ENCODE peak calls at places on chromosomes 4 and X, in seven cellular contexts. R is kidney epithelial cell, T is brain microvascular endothelial cell, C is hepatocyte, U is ascending aorta, E is breast epithelium, K is gastrocnemius medialis. M is an unnamed sample.

GRCh38 chr4:183588169-183588675 is 70.8 kb downstream of the RWDD4 start:
- DNase-seq in K (peak; percentile 87), T (no peak), U (no peak), R (no peak), C (peak; percentile 48), E (no peak), M (no peak)

GRCh38 chr4:152709675-152710438 is 30.1 kb upstream of the TMEM154 start:
- DNase-seq in C (no peak), U (no peak), K (no peak), E (no peak), R (no peak), T (no peak), M (peak; percentile 37)

GRCh38 chr4:11489449-11490083 is 60.9 kb upstream of the HS3ST1 start:
- DNase-seq in U (no peak), C (no peak), K (no peak), R (no peak), E (no peak), T (no peak), M (no peak)

GRCh38 chrX:11758400-11759171 is 549 bp downstream of the MSL3 start:
- DNase-seq in T (peak; percentile 71), U (peak; percentile 92), R (peak; percentile 37), K (peak; percentile 78), E (peak; percentile 73), C (peak; percentile 91), M (peak; percentile 96)

GRCh38 chr4:98662619-98663225 is 4.3 kb upstream of the TSPAN5 start:
- DNase-seq in C (no peak), R (no peak), U (no peak), E (no peak), K (no peak), T (no peak), M (peak; percentile 66)

GRCh38 chr4:3338976-3339531 is 46.2 kb downstream of the RGS12 start:
- DNase-seq in R (no peak), T (no peak), C (no peak), U (no peak), E (no peak), K (no peak), M (no peak)

GRCh38 chr4:128916832-128917231 is 107.3 kb downstream of the JADE1 start:
- DNase-seq in K (no peak), R (no peak), T (no peak), E (no peak), C (no peak), U (peak; percentile 64), M (no peak)

GRCh38 chr4:8607603-8608481 is 15.3 kb downstream of the CPZ start:
- DNase-seq in E (no peak), C (peak; percentile 53), R (no peak), K (no peak), T (no peak), U (no peak), M (peak; percentile 99)

GRCh38 chr4:88900432-88900831 is 156.6 kb downstream of the FAM13A start:
- DNase-seq in R (no peak), T (peak; percentile 58), E (no peak), K (no peak), U (no peak), C (no peak), M (no peak)

GRCh38 chr4:40264995-40265909 is 68.4 kb downstream of the RHOH start:
- DNase-seq in U (no peak), C (peak; percentile 30), E (no peak), R (no peak), K (no peak), T (peak; percentile 7), M (peak; percentile 25)

GRCh38 chr4:3342182-3342854 is 49.5 kb downstream of the RGS12 start:
- DNase-seq in K (no peak), T (peak; percentile 69), C (peak; percentile 50), U (no peak), R (peak; percentile 31), E (no peak), M (no peak)

GRCh38 chr4:95204873-95205272 is 343.9 kb downstream of the UNC5C start:
- DNase-seq in U (no peak), K (no peak), E (no peak), R (no peak), T (no peak), C (no peak), M (peak; percentile 16)

GRCh38 chr4:74284074-74284473 is 24.2 kb upstream of the EPGN start:
- DNase-seq in T (no peak), R (peak; percentile 42), U (no peak), E (no peak), C (no peak), K (no peak), M (no peak)

GRCh38 chr4:185576918-185577591 is 41.7 kb upstream of the PDLIM3 start:
- DNase-seq in R (no peak), T (no peak), E (no peak), K (no peak), C (no peak), U (no peak), M (no peak)

GRCh38 chrX:96619588-96619987 is 65.1 kb upstream of the DIAPH2 start:
- DNase-seq in E (no peak), K (no peak), U (no peak), T (no peak), R (no peak), C (no peak), M (no peak)

GRCh38 chr4:80362578-80363181 is 27.1 kb downstream of the CFAP299 start:
- DNase-seq in T (peak; percentile 18), C (peak; percentile 73), U (no peak), K (no peak), R (peak; percentile 1), E (no peak), M (peak; percentile 35)

GRCh38 chrX:2500681-2501151 is at the start of the genes DHRSX and ZBED1:
- DNase-seq in U (no peak), K (no peak), R (no peak), T (no peak), E (no peak), C (peak; percentile 75), M (peak; percentile 91)

GRCh38 chr4:85381968-85382367 is 93.0 kb upstream of the ARHGAP24 start:
- DNase-seq in E (no peak), T (no peak), K (no peak), U (no peak), R (no peak), C (no peak), M (no peak)

GRCh38 chrX:54695816-54696487 is 102.1 kb downstream of the ITIH6 start:
- DNase-seq in R (no peak), U (no peak), T (no peak), K (no peak), E (no peak), C (no peak), M (no peak)

GRCh38 chr4:24736066-24736465 is 59.3 kb upstream of the SOD3 start:
- DNase-seq in C (no peak), R (no peak), U (no peak), E (no peak), T (peak; percentile 11), K (no peak), M (no peak)

GRCh38 chr4:142959156-142959555 is 113.1 kb upstream of the INPP4B start:
- DNase-seq in C (no peak), R (peak; percentile 19), T (no peak), E (no peak), K (no peak), U (no peak), M (peak; percentile 26)

GRCh38 chr4:76640252-76640925 is 205.4 kb downstream of the SHROOM3 start:
- DNase-seq in C (no peak), K (no peak), E (no peak), U (no peak), R (no peak), T (no peak), M (no peak)

GRCh38 chrX:129845616-129846190 is 2.0 kb upstream of the ZDHHC9 start:
- DNase-seq in K (no peak), E (no peak), U (no peak), R (no peak), T (no peak), C (no peak), M (no peak)
- H3K4me3 ChIP-seq in K (no peak overlapping the region), E (no peak overlapping the region), U (no peak overlapping the region), R (no peak overlapping the region), T (no peak overlapping the region), C (no peak overlapping the region), M (no peak overlapping the region)

GRCh38 chr4:26432419-26432818 is 57.9 kb downstream of the CCKAR start:
- DNase-seq in R (no peak), C (no peak), E (no peak), T (no peak), U (no peak), K (no peak), M (no peak)

GRCh38 chr4:26434030-26434639 is 56.1 kb downstream of the CCKAR start:
- DNase-seq in T (no peak), K (no peak), E (no peak), C (no peak), U (no peak), R (no peak), M (no peak)

GRCh38 chr4:26431461-26432165 is 58.7 kb downstream of the CCKAR start:
- DNase-seq in R (no peak), E (no peak), K (no peak), U (no peak), C (no peak), T (no peak), M (no peak)

DNA sequence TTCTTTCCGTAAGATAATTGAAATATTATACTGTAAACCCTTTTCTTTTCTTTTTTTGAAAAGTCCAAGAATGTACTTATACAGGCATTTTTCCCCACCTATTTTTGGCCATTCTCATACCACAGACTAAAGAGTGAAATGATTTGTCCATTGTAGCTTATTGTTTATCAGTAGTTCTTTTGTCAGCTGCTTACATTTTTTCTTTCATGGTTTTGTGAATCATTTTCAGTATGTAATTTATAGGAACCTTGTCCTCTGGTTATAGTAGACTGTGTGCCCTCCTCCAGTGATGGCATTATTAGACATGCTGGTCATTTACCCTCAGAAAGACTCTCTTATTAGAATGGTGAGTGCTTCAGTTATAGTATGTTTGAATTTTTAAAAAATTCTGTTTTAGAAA is 56.7 kb downstream of the CCKAR start:
- DNase-seq in E (no peak), C (no peak), U (no peak), R (no peak), K (no peak), T (no peak), M (no peak)
- H3K36me3 ChIP-seq in E (no peaks in the 10 kb centered on the region), C (no peaks in the 10 kb centered on the region), U (peaks cover 32% of the 10 kb centered on the region), R (peaks cover 1% of the 10 kb centered on the region), K (peaks cover 24% of the 10 kb centered on the region), T (no peaks in the 10 kb centered on the region), M (peaks cover 13% of the 10 kb centered on the region)

GRCh38 chrX:52261125-52261462 is 76.4 kb downstream of the MAGED4 start:
- DNase-seq in U (no peak), E (no peak), R (no peak), C (no peak), T (no peak), K (no peak), M (no peak)
- H3K4me3 ChIP-seq in U (peak overlapping the region; percentile 66), E (peak overlapping the region; percentile 60), R (peak overlapping the region; percentile 56), C (no peak overlapping the region), T (peak overlapping the region; percentile 74), K (peak overlapping the region; percentile 65), M (peak overlapping the region; percentile 59)

GRCh38 chrX:154463611-154464220 is 5.6 kb downstream of the PLXNA3 start:
- DNase-seq in C (no peak), U (no peak), R (no peak), T (no peak), K (no peak), E (no peak), M (no peak)

GRCh38 chrX:154460326-154460725 is 2.2 kb downstream of the PLXNA3 start:
- DNase-seq in K (no peak), E (no peak), C (no peak), T (no peak), U (no peak), R (no peak), M (no peak)

GRCh38 chrX:154464806-154465365 is 6.8 kb downstream of the PLXNA3 start:
- DNase-seq in E (no peak), C (no peak), K (no peak), R (no peak), T (no peak), U (no peak), M (no peak)

GRCh38 chrX:154459843-154460242 is 1.8 kb downstream of the PLXNA3 start:
- DNase-seq in U (no peak), E (no peak), T (no peak), R (no peak), K (no peak), C (no peak), M (no peak)

GRCh38 chrX:154462396-154462795 is 4.3 kb downstream of the PLXNA3 start:
- DNase-seq in R (no peak), U (no peak), E (no peak), T (no peak), K (no peak), C (no peak), M (no peak)
- H3K36me3 ChIP-seq in R (no peaks in the 10 kb centered on the region), U (peaks cover 32% of the 10 kb centered on the region), E (no peaks in the 10 kb centered on the region), T (peaks cover 24% of the 10 kb centered on the region), K (no peaks in the 10 kb centered on the region), C (no peaks in the 10 kb centered on the region), M (no peaks in the 10 kb centered on the region)

M was measured in H7.